ENCODE peak calls at places on chromosomes 4 and X, in four cellular contexts. G is adrenal gland, A is stomach, W is tibial nerve. N is an unnamed sample.

GRCh38 chrX:25034889-25035288 is 19.1 kb upstream of the ARX start:
- DNase-seq in W (no peak), A (no peak), G (no peak), N (no peak)

GRCh38 chr4:24808261-24808660 is 12.9 kb downstream of the SOD3 start:
- DNase-seq in W (no peak), A (no peak), G (no peak), N (no peak)

GRCh38 chrX:39836802-39837420 is 260.8 kb downstream of the BCOR start:
- DNase-seq in W (no peak), G (no peak), A (no peak), N (no peak)

GRCh38 chr4:124167602-124168001 is 544.9 kb downstream of the ANKRD50 start:
- DNase-seq in A (no peak), W (no peak), G (no peak), N (no peak)

GRCh38 chrX:121931567-121931966 is 884.2 kb downstream of the GLUD2 start:
- DNase-seq in W (no peak), G (no peak), A (no peak), N (no peak)

GRCh38 chrX:71301195-71301924 is at the start of gene ITGB1BP2:
- DNase-seq in W (no peak), A (no peak), G (no peak), N (no peak)

GRCh38 chr4:108717386-108717785 is 45.5 kb downstream of the ETNPPL start:
- DNase-seq in A (no peak), G (no peak), W (no peak), N (no peak)

GRCh38 chrX:152817082-152817744 is 13.3 kb downstream of the CETN2 start:
- DNase-seq in W (no peak), A (no peak), G (peak), N (no peak)

GRCh38 chrX:1657367-1658082 is 42.7 kb downstream of the ASMT start:
- DNase-seq in G (peak), A (no peak), W (no peak), N (no peak)

GRCh38 chr4:100848865-100849264 is 331.0 kb upstream of the EMCN start:
- DNase-seq in W (no peak), A (no peak), G (no peak), N (no peak)

GRCh38 chrX:15474058-15474457 is 19.1 kb downstream of the PIR start:
- DNase-seq in A (no peak), G (no peak), W (no peak), N (no peak)

GRCh38 chr4:83320548-83320947 is 14.1 kb downstream of the HPSE start:
- DNase-seq in A (peak), W (peak), G (peak), N (no peak)

GRCh38 chr4:102438396-102438795 is 62.8 kb upstream of the NFKB1 start:
- DNase-seq in G (no peak), A (no peak), W (no peak), N (no peak)

GRCh38 chrX:129522184-129523059 is 868 bp downstream of the SMARCA1 start:
- DNase-seq in G (peak), W (peak), A (peak), N (no peak)

GRCh38 chrX:16144420-16144819 is 21.1 kb downstream of the GRPR start:
- DNase-seq in W (no peak), G (no peak), A (no peak), N (no peak)

GRCh38 chr4:102449751-102450352 is 51.3 kb upstream of the NFKB1 start:
- DNase-seq in A (peak), G (peak), W (no peak), N (no peak)

GRCh38 chrX:40474205-40474626 is 106.6 kb upstream of the ATP6AP2 start:
- DNase-seq in A (peak), W (no peak), G (peak), N (no peak)

GRCh38 chr4:81454498-81454897 is 17.2 kb downstream of the RASGEF1B start:
- DNase-seq in G (no peak), W (no peak), A (no peak), N (no peak)

DNA sequence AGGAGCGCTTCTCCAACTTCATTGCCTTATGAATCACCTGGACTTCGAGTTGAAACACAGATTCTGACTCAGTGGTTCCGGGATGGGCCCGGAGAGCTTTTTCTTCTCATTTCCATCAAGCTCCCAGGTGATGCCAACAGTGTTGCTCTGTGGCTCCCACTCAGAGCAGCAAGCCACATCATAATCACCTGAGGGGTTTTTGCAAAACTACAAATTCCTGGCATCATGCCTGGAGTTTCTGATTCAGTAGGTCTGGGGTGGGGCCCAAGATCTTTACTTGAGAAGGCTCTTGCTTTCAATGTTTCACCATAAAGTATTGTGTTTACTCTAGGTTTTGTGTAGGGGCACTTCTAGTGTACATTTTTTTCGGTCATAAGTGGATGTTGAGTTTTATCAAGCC is 7.0 kb downstream of the MTM1 start:
- DNase-seq in W (no peak), A (no peak), G (no peak), N (no peak)
- H3K4me3 ChIP-seq in W (no peak), A (no peak), G (no peak), N (no peak)

GRCh38 chr4:56907489-56908205 is at the start of gene REST:
- DNase-seq in W (peak), G (peak), A (peak), N (peak)

GRCh38 chr4:56907009-56907408 is 691 bp upstream of the REST start:
- DNase-seq in G (no peak), A (no peak), W (no peak), N (no peak)

GRCh38 chr4:56906534-56906933 is 1.2 kb upstream of the REST start:
- DNase-seq in A (no peak), G (no peak), W (no peak), N (no peak)

GRCh38 chr4:56909083-56909981 is 1.6 kb downstream of the REST start:
- DNase-seq in A (peak), W (no peak), G (peak), N (no peak)

DNA sequence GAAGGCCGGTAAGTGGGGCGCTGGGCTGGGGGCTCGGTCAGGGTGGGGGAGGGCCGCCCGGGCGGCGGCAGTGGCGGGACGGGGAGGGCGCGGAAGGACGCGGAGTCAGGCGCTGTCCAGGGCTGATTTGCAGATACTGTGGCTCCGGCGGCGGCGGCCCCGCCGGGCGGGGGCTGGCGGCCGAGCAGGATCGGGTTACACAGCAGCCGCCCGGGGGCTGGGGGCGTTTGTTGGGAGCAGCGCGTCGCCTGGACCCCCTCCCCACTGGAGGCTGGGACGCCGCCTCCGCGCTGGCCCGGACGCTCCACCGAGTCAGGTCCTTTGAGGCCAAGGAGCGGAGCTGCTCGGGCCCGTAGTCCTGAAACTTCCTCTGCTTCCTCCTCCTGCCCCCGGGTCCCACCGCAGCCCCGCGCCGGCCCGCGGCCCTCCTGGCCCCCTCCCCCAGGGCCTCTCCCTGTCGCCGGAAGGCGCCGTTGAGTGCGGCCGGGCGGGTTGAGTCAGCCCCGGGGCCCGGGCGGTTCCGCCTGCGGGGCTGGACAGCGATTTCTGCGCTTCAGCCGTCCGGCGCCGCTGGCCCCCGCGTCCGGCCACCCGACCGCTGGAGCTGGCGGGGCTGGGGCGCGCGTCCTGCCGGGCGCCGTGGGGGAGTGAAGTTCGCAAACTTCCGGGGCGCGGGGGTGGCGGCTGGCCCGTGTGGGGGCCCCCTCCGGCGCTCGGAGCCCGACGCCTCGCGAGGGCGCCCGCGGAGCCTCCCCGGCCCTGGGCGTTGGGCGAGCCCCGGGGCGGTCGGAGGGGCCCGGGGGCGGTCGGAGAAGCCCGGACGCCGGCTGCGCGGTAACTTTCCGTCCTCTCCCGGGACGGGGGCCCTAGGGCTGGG is 744 bp downstream of the REST start:
- DNase-seq in W (peak), A (peak), G (peak), N (no peak)
- TF ChIP-seq POLR2A in W (no peak), A (no peak), G (no peak), N (no peak)

GRCh38 chr4:33071552-33071951 is 2351.4 kb downstream of the PCDH7 start:
- DNase-seq in G (no peak), W (no peak), A (no peak), N (no peak)
- TF ChIP-seq CTCF in G (no peak), W (no peak), A (no peak), N (no peak)

DNA sequence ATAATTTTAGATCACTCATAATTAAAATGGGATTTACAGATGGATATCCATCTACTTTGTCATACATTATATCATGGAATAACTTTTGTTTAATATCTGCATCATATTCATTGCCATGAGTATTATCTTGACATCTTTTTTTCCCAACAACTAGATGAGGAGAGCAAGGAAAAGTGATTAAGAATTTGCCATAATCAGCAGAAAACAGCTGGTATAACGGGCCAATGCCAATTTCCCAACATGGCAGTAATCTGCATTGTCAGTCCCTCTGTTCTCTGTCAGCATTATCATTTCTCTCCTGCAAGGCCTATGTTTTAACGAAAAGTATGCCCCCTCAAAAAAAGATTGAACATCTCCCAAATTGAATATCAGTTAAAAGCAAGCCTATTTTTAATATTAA is 314.0 kb downstream of the FRMPD4 start:
- DNase-seq in A (no peak), G (no peak), W (no peak), N (no peak)
- H3K4me3 ChIP-seq in A (no peak), G (no peak), W (no peak), N (no peak)

DNA sequence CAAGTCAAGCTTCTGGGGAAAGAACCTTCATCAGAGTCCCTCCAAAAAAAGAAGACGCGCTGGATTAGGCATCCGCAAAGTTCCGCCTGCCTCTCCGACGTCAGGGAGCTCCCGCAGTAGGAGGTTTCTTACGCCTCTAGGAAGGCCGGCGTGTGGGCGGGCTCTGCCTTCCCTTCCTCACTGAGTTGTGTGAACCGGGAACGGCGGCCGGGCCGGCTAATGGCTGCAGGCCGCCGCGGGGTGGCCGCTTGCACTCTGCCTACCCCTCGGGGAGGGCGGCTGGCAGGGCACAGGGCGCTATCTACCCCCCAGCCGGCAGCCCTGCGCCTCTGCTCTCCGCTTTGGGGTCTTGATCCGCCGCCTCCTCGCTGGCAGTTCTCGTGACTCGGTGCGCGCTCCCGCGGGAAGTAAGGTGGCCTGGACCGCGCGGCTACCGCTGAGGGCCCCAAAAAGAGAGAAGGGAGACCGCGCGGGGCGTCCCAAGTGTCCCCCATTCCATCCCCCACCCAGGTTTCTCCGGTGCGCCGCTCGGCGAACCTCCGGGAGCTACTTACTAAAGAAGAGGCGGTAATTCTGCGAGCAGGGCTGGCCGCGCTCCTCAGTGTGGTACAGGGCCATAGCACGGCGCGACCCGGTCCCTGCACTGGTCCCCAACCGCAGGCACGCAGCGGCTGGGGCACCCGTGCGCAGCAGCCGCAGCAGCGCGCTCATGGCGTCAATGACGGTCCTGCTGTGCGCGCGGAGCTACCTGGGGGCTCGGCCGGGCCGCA is at the start of gene PPA2:
- DNase-seq in W (peak), G (peak), A (peak), N (peak)
- TF ChIP-seq POLR2A in W (peak), G (peak), A (peak), N (no peak)

GRCh38 chr4:99759346-99759984 is 57.2 kb upstream of the DAPP1 start:
- DNase-seq in W (no peak), G (no peak), A (no peak), N (no peak)

GRCh38 chr4:99762728-99763127 is 53.9 kb upstream of the DAPP1 start:
- DNase-seq in G (no peak), W (no peak), A (no peak), N (no peak)

GRCh38 chr4:99759988-99760387 is 56.6 kb upstream of the DAPP1 start:
- DNase-seq in G (no peak), A (no peak), W (no peak), N (no peak)

DNA sequence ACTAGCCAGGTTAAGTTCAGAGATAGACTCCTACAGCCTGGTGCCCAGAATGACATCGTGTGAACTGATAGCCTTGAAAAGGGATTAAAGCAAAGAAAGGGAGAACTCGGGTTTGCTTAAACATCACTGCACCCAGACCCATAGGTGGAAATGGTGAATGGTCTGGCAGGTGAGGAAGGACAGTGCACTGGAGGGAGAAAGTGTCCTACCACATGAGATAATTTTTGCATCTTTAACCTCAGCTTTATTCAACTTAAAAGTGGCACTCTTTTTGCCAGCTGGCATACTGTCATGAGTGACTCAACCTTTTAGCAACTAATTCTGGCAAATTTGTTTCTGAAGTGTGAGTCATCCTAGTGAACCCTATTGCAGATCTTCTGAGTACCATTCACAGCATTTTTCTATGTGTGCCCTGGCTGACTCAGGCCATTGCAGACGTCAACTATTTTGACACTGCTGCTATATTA is 53.0 kb upstream of the DAPP1 start:
- DNase-seq in G (peak), A (no peak), W (no peak), N (no peak)
- TF ChIP-seq CTCF in G (no peak), A (no peak), W (no peak), N (no peak)

GRCh38 chr4:113050361-113050760 is 908 bp downstream of the ANK2 start:
- DNase-seq in A (no peak), W (no peak), G (no peak), N (no peak)

GRCh38 chr4:113050837-113051236 is 1.4 kb downstream of the ANK2 start:
- DNase-seq in G (no peak), A (no peak), W (no peak), N (no peak)

GRCh38 chr4:113052379-113052951 is 3.0 kb downstream of the ANK2 start:
- DNase-seq in W (no peak), A (no peak), G (no peak), N (no peak)

GRCh38 chr4:113051361-113051760 is 1.9 kb downstream of the ANK2 start:
- DNase-seq in A (no peak), W (no peak), G (no peak), N (no peak)

GRCh38 chr4:113049421-113050355 is at the start of gene ANK2:
- DNase-seq in W (no peak), G (peak), A (no peak), N (no peak)
- H3K4me3 ChIP-seq in W (peak), G (no peak), A (peak), N (peak)

GRCh38 chr4:185573651-185574199 is 38.4 kb upstream of the PDLIM3 start:
- DNase-seq in G (peak), A (no peak), W (no peak), N (no peak)
- TF ChIP-seq POLR2A in G (no peak), A (no peak), W (no peak), N (no peak)